ENCODE peak calls at places on chromosomes 12 and 14, in four cellular contexts. N is tibial nerve, P is adrenal gland, L is IMR-90. U is an unnamed sample.

GRCh38 chr12:102478416-102479098 is 1.8 kb downstream of the IGF1 start:
- DNase-seq in L (no peak), N (no peak), P (no peak), U (no peak)

GRCh38 chr14:81319314-81319713 is 80.8 kb downstream of the STON2 start:
- DNase-seq in L (no peak), N (no peak), P (no peak), U (no peak)

GRCh38 chr12:1914116-1914911 is 4.1 kb downstream of the CACNA2D4 start:
- DNase-seq in N (peak; percentile 3), P (no peak), L (no peak), U (no peak)

GRCh38 chr14:103111297-103111981 is 11.8 kb upstream of the TNFAIP2 start:
- DNase-seq in P (no peak), L (no peak), N (no peak), U (no peak)

GRCh38 chr12:110906088-110906487 is 14.3 kb downstream of the MYL2 start:
- DNase-seq in P (no peak), L (no peak), N (no peak), U (no peak)

GRCh38 chr14:103250888-103251287 is 83.1 kb upstream of the EIF5 start:
- DNase-seq in P (no peak), L (no peak), N (no peak), U (no peak)

GRCh38 chr12:79444089-79444488 is 246.7 kb downstream of the PAWR start:
- DNase-seq in N (no peak), P (no peak), L (peak; percentile 68), U (no peak)

GRCh38 chr12:113479578-113480335 is 8.1 kb upstream of the LHX5 start:
- DNase-seq in N (peak; percentile 28), L (peak; percentile 20), P (no peak), U (no peak)

GRCh38 chr12:47808574-47809380 is 10.9 kb downstream of the HDAC7 start:
- DNase-seq in L (peak; percentile 44), N (no peak), P (no peak), U (no peak)

GRCh38 chr14:61429316-61429715 is 107.9 kb downstream of the PRKCH start:
- DNase-seq in N (no peak), P (no peak), L (no peak), U (no peak)

GRCh38 chr14:61426048-61426447 is 104.7 kb downstream of the PRKCH start:
- DNase-seq in P (no peak), L (no peak), N (no peak), U (no peak)

GRCh38 chr14:61430066-61430757 is 108.8 kb downstream of the PRKCH start:
- DNase-seq in N (no peak), P (no peak), L (no peak), U (no peak)

GRCh38 chr14:61433169-61433568 is 111.8 kb downstream of the PRKCH start:
- DNase-seq in L (peak; percentile 8), P (no peak), N (no peak), U (no peak)

DNA sequence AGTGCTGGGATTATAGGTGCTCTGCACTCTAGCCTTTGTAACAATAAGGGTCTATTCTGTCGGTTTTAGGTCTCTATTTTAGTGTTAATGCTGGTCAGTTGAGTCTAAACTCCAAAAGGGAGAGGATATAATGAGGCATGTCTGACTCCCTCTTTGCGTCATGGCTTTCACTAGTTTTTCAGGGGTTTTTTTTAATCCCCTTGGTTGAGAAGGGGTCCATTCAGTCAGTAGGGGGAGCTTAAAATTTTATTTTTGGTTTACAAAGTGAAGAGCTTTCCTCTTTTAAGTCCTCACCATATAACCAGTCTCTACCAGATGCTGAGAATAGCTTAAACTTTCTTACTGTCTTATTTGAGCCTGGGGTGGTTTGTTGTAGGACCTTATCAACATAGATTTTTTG is 106.9 kb downstream of the PRKCH start:
- DNase-seq in L (no peak), N (no peak), P (no peak), U (no peak)
- H3K9me3 ChIP-seq in L (no peaks in the 10 kb centered on the region), N (no peaks in the 10 kb centered on the region), P (no peaks in the 10 kb centered on the region), U (no peaks in the 10 kb centered on the region)

GRCh38 chr14:22850944-22851790 is 14.8 kb downstream of the MMP14 start:
- DNase-seq in L (peak; percentile 98), P (peak; percentile 90), N (peak; percentile 85), U (peak; percentile 79)

GRCh38 chr14:22852599-22852939 is 16.2 kb downstream of the MMP14 start:
- DNase-seq in N (no peak), P (no peak), L (no peak), U (no peak)

GRCh38 chr14:22854963-22855724 is 16.4 kb upstream of the LRP10 start:
- DNase-seq in P (no peak), N (no peak), L (no peak), U (no peak)

GRCh38 chr14:22856428-22856827 is 15.1 kb upstream of the LRP10 start:
- DNase-seq in P (no peak), L (no peak), N (no peak), U (no peak)

GRCh38 chr14:22852940-22853767 is 16.8 kb downstream of the MMP14 start:
- DNase-seq in P (peak; percentile 95), L (peak; percentile 83), N (peak; percentile 99), U (peak; percentile 52)
- TF ChIP-seq POLR2A in P (no peak), L (peak; percentile 54), N (no peak), U (no peak)

DNA sequence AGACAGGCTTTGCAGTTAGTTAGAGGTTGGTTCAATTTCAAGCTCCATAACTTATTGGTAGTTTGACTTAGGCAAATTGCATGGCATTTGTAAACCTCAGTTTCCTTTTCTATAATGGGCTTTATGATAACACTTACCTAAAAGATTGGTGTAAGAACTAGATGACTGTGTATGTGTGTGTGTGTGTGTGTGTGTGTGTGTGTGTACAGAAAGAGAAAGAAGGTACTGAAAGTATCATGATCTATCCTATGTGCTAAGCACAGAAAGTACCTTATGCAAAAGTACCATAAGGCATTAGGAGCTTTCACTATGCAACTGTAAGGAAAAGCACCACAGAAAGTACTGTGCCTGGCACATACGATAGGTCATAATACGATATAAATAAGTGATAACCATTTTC is 304.3 kb upstream of the KITLG start:
- DNase-seq in L (no peak), P (no peak), N (no peak), U (no peak)
- TF ChIP-seq CTCF in L (no peak), P (no peak), N (no peak), U (no peak)

DNA sequence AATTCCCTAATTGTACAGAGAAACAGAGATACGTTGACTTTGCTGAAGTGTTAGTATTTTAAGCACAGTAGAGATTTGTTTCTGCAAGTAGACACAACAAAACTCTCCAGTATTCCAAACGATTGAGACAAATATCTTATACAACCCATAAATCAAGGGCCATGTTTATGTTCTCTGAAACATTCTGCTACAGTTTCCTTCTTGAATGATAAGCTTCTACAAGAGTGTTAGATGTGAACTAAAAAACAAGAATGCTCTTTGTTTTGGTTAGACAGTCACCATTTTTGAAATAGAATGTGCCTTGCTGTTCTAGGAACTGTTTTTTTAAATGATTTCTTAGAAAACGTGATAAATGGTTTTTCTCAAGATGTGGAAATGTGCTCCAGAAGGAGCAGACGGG is 1656.3 kb upstream of the FLRT2 start:
- DNase-seq in N (no peak), L (peak; percentile 15), P (no peak), U (no peak)
- H3K9me3 ChIP-seq in N (no peaks in the 10 kb centered on the region), L (no peaks in the 10 kb centered on the region), P (no peaks in the 10 kb centered on the region), U (no peaks in the 10 kb centered on the region)

U was measured in gastrocnemius medialis.